ENCODE peak calls at places on chromosomes 12 and 14, in ten cellular contexts. J, A, O, N, Z, D, Y, T, I and H are unnamed samples.

GRCh38 chr12:104582739-104583138 is 126.0 kb downstream of the CHST11 start:
- DNase-seq in J (no peak), D (no peak), I (no peak), Z (no peak), N (no peak), Y (no peak), T (no peak), A (no peak), O (no peak), H (no peak)

GRCh38 chr14:93395227-93395626 is 35.5 kb upstream of the UNC79 start:
- DNase-seq in N (no peak), T (no peak), D (no peak), Y (no peak), O (no peak), J (no peak), Z (no peak), I (no peak), A (no peak), H (no peak)

GRCh38 chr12:116135209-116135930 is 142.1 kb downstream of the MED13L start:
- DNase-seq in I (no peak), D (no peak), Z (peak; percentile 84), T (no peak), J (no peak), Y (no peak), A (no peak), O (no peak), N (peak; percentile 95), H (no peak)

GRCh38 chr12:40208707-40209106 is 16.1 kb upstream of the LRRK2 start:
- DNase-seq in Z (no peak), Y (no peak), A (no peak), I (no peak), N (no peak), J (no peak), O (no peak), T (no peak), D (no peak), H (no peak)

GRCh38 chr12:121536058-121536928 is 44.5 kb downstream of the KDM2B start:
- DNase-seq in N (peak; percentile 32), O (peak; percentile 46), Y (peak; percentile 91), J (peak; percentile 21), D (peak; percentile 71), Z (peak; percentile 67), T (peak; percentile 50), I (peak; percentile 92), A (peak; percentile 39), H (peak; percentile 91)

GRCh38 chr14:88163731-88164255 is 158.9 kb downstream of the GPR65 start:
- DNase-seq in A (no peak), I (no peak), N (no peak), O (no peak), T (no peak), Y (no peak), J (no peak), D (no peak), Z (no peak), H (no peak)

GRCh38 chr12:46886541-46887041 is 60.8 kb upstream of the SLC38A4 start:
- DNase-seq in Y (no peak), T (no peak), A (no peak), D (no peak), N (no peak), J (no peak), I (no peak), Z (peak; percentile 17), O (no peak), H (no peak)

GRCh38 chr12:91964501-91964900 is 181.1 kb downstream of the BTG1 start:
- DNase-seq in T (no peak), I (no peak), D (no peak), Z (no peak), Y (no peak), A (no peak), O (no peak), J (no peak), N (no peak), H (no peak)

GRCh38 chr14:55801121-55801520 is 221.1 kb downstream of the KTN1 start:
- DNase-seq in A (no peak), J (no peak), I (no peak), D (no peak), N (no peak), T (no peak), Y (no peak), O (no peak), Z (no peak), H (no peak)

GRCh38 chr14:75399819-75400678 is 27.8 kb upstream of the JDP2 start:
- DNase-seq in Z (peak; percentile 96), Y (no peak), T (no peak), A (no peak), I (peak; percentile 67), N (peak; percentile 35), J (peak; percentile 10), D (no peak), O (no peak), H (peak; percentile 91)

GRCh38 chr12:88579572-88579940 is 715 bp downstream of the KITLG start:
- DNase-seq in I (peak; percentile 37), J (no peak), Z (no peak), Y (no peak), O (no peak), T (no peak), N (peak; percentile 56), D (no peak), A (no peak), H (peak; percentile 69)

GRCh38 chr14:99136047-99136400 is 136.0 kb downstream of the BCL11B start:
- DNase-seq in D (peak; percentile 9), O (no peak), J (no peak), Y (no peak), A (no peak), N (no peak), I (peak; percentile 6), T (no peak), Z (no peak), H (no peak)

GRCh38 chr14:96362965-96363750 is at the start of the genes ATG2B and GSKIP:
- DNase-seq in Z (peak; percentile 76), A (peak; percentile 94), J (peak; percentile 80), O (peak; percentile 43), D (peak; percentile 99), N (peak; percentile 93), Y (peak; percentile 97), T (peak; percentile 97), I (peak; percentile 92), H (peak; percentile 97)

GRCh38 chr12:55072093-55072492 is 52.3 kb downstream of the NEUROD4 start:
- DNase-seq in J (peak; percentile 13), A (peak; percentile 62), Y (peak; percentile 78), O (no peak), I (no peak), Z (peak; percentile 42), D (peak; percentile 81), T (peak; percentile 71), N (peak; percentile 19), H (no peak)